ENCODE peak calls at places on chromosome 11, in six cellular contexts. One of them, this sample, is unnamed. For H3K9me3, the result is how much of the 10 kb centered on the place peaks cover.

GRCh38 chr11:129143335-129143734 is 48.8 kb downstream of the ARHGAP32 start:
- DNase-seq in tibial artery: peak
- DNase-seq in colonic mucosa: peak
- DNase-seq in adrenal gland: peak
- DNase-seq in CD8-positive, alpha-beta T cell: no peak
- DNase-seq in PC-9: peak
- DNase-seq in this sample: no peak

GRCh38 chr11:57116654-57117053 is 65.1 kb upstream of the LRRC55 start:
- DNase-seq in adrenal gland: peak
- DNase-seq in tibial artery: no peak
- DNase-seq in CD8-positive, alpha-beta T cell: no peak
- DNase-seq in colonic mucosa: peak
- DNase-seq in PC-9: peak
- DNase-seq in this sample: no peak

GRCh38 chr11:119335091-119335654 is 846 bp downstream of the RNF26 start:
- DNase-seq in PC-9: no peak
- DNase-seq in CD8-positive, alpha-beta T cell: no peak
- DNase-seq in colonic mucosa: no peak
- DNase-seq in adrenal gland: no peak
- DNase-seq in tibial artery: peak
- DNase-seq in this sample: no peak

GRCh38 chr11:72683782-72684200 is 9.6 kb upstream of the PDE2A start:
- DNase-seq in tibial artery: peak
- DNase-seq in PC-9: no peak
- DNase-seq in colonic mucosa: peak
- DNase-seq in adrenal gland: peak
- DNase-seq in CD8-positive, alpha-beta T cell: peak
- DNase-seq in this sample: peak

GRCh38 chr11:74819400-74819799 is 70.8 kb downstream of the RNF169 start:
- DNase-seq in colonic mucosa: no peak
- DNase-seq in adrenal gland: no peak
- DNase-seq in PC-9: no peak
- DNase-seq in tibial artery: no peak
- DNase-seq in CD8-positive, alpha-beta T cell: no peak
- DNase-seq in this sample: no peak

GRCh38 chr11:105244157-105244820 is 104.7 kb upstream of the CARD18 start:
- DNase-seq in tibial artery: peak
- DNase-seq in CD8-positive, alpha-beta T cell: no peak
- DNase-seq in PC-9: peak
- DNase-seq in colonic mucosa: no peak
- DNase-seq in adrenal gland: peak
- DNase-seq in this sample: no peak

GRCh38 chr11:94528551-94528950 is 15.2 kb upstream of the FUT4 start:
- DNase-seq in tibial artery: no peak
- DNase-seq in colonic mucosa: no peak
- DNase-seq in adrenal gland: no peak
- DNase-seq in CD8-positive, alpha-beta T cell: no peak
- DNase-seq in PC-9: no peak
- DNase-seq in this sample: no peak

GRCh38 chr11:33553486-33553885 is 147.1 kb downstream of the C11orf91 start:
- DNase-seq in PC-9: peak
- DNase-seq in adrenal gland: no peak
- DNase-seq in CD8-positive, alpha-beta T cell: no peak
- DNase-seq in colonic mucosa: no peak
- DNase-seq in tibial artery: no peak
- DNase-seq in this sample: no peak

GRCh38 chr11:12587333-12587997 is 86.8 kb upstream of the TEAD1 start:
- DNase-seq in CD8-positive, alpha-beta T cell: no peak
- DNase-seq in PC-9: peak
- DNase-seq in colonic mucosa: no peak
- DNase-seq in adrenal gland: no peak
- DNase-seq in tibial artery: no peak
- DNase-seq in this sample: no peak

GRCh38 chr11:34656062-34656720 is 35.3 kb downstream of the EHF start:
- DNase-seq in adrenal gland: no peak
- DNase-seq in colonic mucosa: no peak
- DNase-seq in CD8-positive, alpha-beta T cell: no peak
- DNase-seq in PC-9: no peak
- DNase-seq in tibial artery: no peak
- DNase-seq in this sample: no peak

GRCh38 chr11:78023426-78023825 is 350 bp upstream of the KCTD14 start:
- DNase-seq in CD8-positive, alpha-beta T cell: no peak
- DNase-seq in PC-9: no peak
- DNase-seq in adrenal gland: no peak
- DNase-seq in tibial artery: no peak
- DNase-seq in colonic mucosa: no peak
- DNase-seq in this sample: no peak
- TF ChIP-seq CTCF in CD8-positive, alpha-beta T cell: no peak
- TF ChIP-seq CTCF in PC-9: no peak
- TF ChIP-seq CTCF in adrenal gland: no peak
- TF ChIP-seq CTCF in tibial artery: no peak
- TF ChIP-seq CTCF in colonic mucosa: no peak
- TF ChIP-seq CTCF in this sample: no peak

GRCh38 chr11:132620423-132620822 is 911.9 kb downstream of the OPCML start:
- DNase-seq in tibial artery: no peak
- DNase-seq in adrenal gland: no peak
- DNase-seq in PC-9: no peak
- DNase-seq in colonic mucosa: no peak
- DNase-seq in CD8-positive, alpha-beta T cell: no peak
- DNase-seq in this sample: no peak
- H3K9me3 ChIP-seq in tibial artery: under half
- H3K9me3 ChIP-seq in adrenal gland: under half
- H3K9me3 ChIP-seq in PC-9: under half
- H3K9me3 ChIP-seq in colonic mucosa: under half
- H3K9me3 ChIP-seq in CD8-positive, alpha-beta T cell: under half
- H3K9me3 ChIP-seq in this sample: under half

GRCh38 chr11:28105869-28106268 is 2.1 kb downstream of the KIF18A start:
- DNase-seq in tibial artery: no peak
- DNase-seq in CD8-positive, alpha-beta T cell: no peak
- DNase-seq in adrenal gland: no peak
- DNase-seq in colonic mucosa: no peak
- DNase-seq in PC-9: no peak
- DNase-seq in this sample: no peak

GRCh38 chr11:28108909-28109308 is 721 bp downstream of the METTL15 start:
- DNase-seq in adrenal gland: no peak
- DNase-seq in tibial artery: no peak
- DNase-seq in PC-9: peak
- DNase-seq in colonic mucosa: no peak
- DNase-seq in CD8-positive, alpha-beta T cell: no peak
- DNase-seq in this sample: no peak

GRCh38 chr11:28107331-28107725 is 628 bp downstream of the KIF18A start:
- DNase-seq in PC-9: no peak
- DNase-seq in CD8-positive, alpha-beta T cell: no peak
- DNase-seq in adrenal gland: no peak
- DNase-seq in tibial artery: no peak
- DNase-seq in colonic mucosa: no peak
- DNase-seq in this sample: no peak

GRCh38 chr11:28106351-28107043 is 1.5 kb downstream of the KIF18A start:
- DNase-seq in colonic mucosa: no peak
- DNase-seq in tibial artery: no peak
- DNase-seq in adrenal gland: no peak
- DNase-seq in CD8-positive, alpha-beta T cell: no peak
- DNase-seq in PC-9: no peak
- DNase-seq in this sample: no peak

GRCh38 chr11:28107726-28108618 is at the start of the genes KIF18A and METTL15:
- DNase-seq in PC-9: peak
- DNase-seq in CD8-positive, alpha-beta T cell: peak
- DNase-seq in colonic mucosa: peak
- DNase-seq in tibial artery: peak
- DNase-seq in adrenal gland: peak
- DNase-seq in this sample: peak
- TF ChIP-seq CTCF in PC-9: no peak
- TF ChIP-seq CTCF in CD8-positive, alpha-beta T cell: no peak
- TF ChIP-seq CTCF in colonic mucosa: no peak
- TF ChIP-seq CTCF in tibial artery: no peak
- TF ChIP-seq CTCF in adrenal gland: no peak
- TF ChIP-seq CTCF in this sample: no peak

DNA sequence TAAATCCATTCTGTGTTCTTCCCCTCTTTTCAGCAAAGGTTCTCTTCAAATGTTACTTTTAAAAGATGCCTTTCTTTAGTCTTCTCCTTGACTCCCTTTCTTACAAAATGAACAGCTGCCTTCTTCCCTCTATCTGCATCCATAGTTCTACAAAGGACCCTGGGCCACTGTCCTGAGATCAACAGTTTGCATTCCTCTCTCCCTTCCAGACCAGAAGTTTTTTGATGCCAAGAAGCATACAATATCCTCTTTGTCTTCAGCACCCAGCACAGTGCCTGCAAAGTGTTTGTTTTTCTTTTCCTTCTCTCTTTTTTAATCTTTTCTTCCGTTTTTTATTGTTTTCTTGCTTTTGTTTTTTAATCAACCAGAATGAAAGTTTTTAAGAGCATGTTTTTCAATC is 183.5 kb upstream of the SNX19 start:
- DNase-seq in tibial artery: no peak
- DNase-seq in CD8-positive, alpha-beta T cell: no peak
- DNase-seq in adrenal gland: no peak
- DNase-seq in colonic mucosa: no peak
- DNase-seq in PC-9: no peak
- DNase-seq in this sample: no peak
- H3K9me3 ChIP-seq in tibial artery: under half
- H3K9me3 ChIP-seq in CD8-positive, alpha-beta T cell: under half
- H3K9me3 ChIP-seq in adrenal gland: under half
- H3K9me3 ChIP-seq in colonic mucosa: under half
- H3K9me3 ChIP-seq in PC-9: under half
- H3K9me3 ChIP-seq in this sample: under half

DNA sequence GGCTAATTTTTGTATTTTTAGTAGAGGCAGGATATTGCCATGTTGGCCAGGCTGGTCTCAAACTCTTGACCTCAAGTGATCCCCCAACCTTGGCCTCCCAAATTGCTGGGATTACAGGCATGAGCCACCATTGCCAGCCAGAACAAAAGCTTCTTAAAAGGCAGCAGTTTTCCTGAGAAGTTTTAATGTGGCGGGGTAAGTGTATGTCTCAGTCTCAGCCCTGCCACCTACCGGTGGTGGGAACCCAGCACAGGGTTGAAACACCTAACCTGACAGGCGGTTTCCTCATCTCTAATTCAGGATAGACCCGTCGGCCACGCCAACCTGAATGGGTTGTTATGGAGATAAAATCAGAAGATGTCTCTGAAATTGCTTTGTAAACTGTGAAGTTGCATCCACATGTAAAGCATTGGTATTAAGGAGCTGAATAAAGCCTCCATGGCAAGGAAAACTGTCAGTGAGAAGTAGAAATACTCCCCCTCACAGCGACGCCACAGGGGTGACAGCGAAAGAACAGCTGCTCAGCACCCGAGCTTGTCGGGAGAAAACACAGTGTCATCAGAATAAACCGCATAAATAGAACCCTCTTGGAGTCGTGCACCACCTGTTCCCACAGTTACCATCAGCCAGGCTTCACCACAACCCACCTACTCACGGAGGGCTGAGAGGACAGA is 165.9 kb upstream of the NCAM1 start:
- DNase-seq in PC-9: no peak
- DNase-seq in adrenal gland: peak
- DNase-seq in colonic mucosa: peak
- DNase-seq in CD8-positive, alpha-beta T cell: no peak
- DNase-seq in tibial artery: peak
- DNase-seq in this sample: no peak
- TF ChIP-seq CTCF in PC-9: peak
- TF ChIP-seq CTCF in adrenal gland: peak
- TF ChIP-seq CTCF in colonic mucosa: peak
- TF ChIP-seq CTCF in CD8-positive, alpha-beta T cell: peak
- TF ChIP-seq CTCF in tibial artery: peak
- TF ChIP-seq CTCF in this sample: peak

DNA sequence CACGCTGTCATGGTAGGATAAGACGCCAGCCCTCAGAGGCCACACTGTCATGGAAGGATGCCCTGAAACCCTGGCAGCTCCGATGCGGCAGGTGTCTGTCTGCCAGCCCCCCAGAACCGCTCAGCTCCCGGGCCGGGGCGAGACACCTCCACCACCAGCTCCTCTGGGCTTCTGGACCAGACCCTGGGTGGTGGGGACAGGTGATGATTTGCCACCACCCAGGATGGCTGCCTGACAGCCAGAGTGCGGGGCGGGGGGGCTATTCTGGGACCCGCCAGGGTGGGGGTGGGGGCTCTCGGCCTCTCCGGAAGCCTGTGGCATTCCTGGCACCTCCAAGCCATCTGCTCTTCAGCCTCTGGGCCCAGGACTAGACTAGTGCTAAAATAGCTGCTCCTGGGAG is 9.4 kb downstream of the PHLDA2 start:
- DNase-seq in CD8-positive, alpha-beta T cell: no peak
- DNase-seq in colonic mucosa: no peak
- DNase-seq in adrenal gland: no peak
- DNase-seq in PC-9: no peak
- DNase-seq in tibial artery: no peak
- DNase-seq in this sample: no peak
- H3K9me3 ChIP-seq in CD8-positive, alpha-beta T cell: under half
- H3K9me3 ChIP-seq in colonic mucosa: under half
- H3K9me3 ChIP-seq in adrenal gland: under half
- H3K9me3 ChIP-seq in PC-9: under half
- H3K9me3 ChIP-seq in tibial artery: under half
- H3K9me3 ChIP-seq in this sample: under half

DNA sequence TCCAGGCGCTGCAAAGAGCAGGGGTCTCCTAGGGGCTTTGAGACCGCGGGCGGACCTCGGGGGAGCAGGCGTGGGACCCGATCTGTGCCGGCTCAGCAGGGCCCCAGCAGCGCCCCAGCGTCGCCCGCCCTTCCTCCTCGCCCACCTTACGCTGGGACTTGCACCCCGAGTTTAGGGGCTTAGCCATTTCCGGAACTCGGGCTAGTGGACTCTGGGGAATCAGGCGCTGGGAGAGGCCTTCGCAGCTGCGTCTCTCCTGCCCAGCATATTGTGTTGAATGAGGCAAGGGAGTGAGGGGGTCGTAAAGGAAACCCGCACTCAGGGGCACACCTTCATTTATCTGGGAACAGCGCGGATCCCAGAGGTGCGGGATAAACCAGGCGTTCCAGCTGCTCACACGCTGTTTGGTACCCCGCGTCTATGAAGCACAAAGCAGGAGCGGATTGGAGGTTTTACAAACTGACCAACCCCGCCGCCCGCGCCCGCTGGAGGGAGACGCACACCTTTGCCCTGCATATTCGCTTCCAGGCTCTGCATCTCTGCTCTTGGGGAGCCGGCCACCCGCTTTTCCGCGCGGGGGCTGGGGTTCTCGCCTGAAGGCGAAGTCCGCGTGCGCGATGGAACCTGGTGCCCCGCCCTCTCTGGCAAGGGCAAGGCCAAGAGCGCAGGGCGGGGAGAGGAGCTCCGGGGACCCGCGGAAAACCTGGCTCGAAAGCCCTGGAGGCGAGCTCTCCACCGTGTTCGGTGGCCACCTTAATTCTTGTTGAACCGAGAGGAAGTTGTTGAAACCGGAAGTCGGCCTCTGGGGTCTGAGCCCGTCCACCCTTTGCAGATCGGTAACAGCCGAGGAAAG is 6.7 kb upstream of the ALX4 start:
- DNase-seq in adrenal gland: no peak
- DNase-seq in CD8-positive, alpha-beta T cell: no peak
- DNase-seq in colonic mucosa: no peak
- DNase-seq in PC-9: no peak
- DNase-seq in tibial artery: peak
- DNase-seq in this sample: no peak
- TF ChIP-seq CTCF in adrenal gland: no peak
- TF ChIP-seq CTCF in CD8-positive, alpha-beta T cell: no peak
- TF ChIP-seq CTCF in colonic mucosa: no peak
- TF ChIP-seq CTCF in PC-9: no peak
- TF ChIP-seq CTCF in tibial artery: no peak
- TF ChIP-seq CTCF in this sample: no peak

GRCh38 chr11:134544095-134544815 is 132.2 kb upstream of the B3GAT1 start:
- DNase-seq in tibial artery: no peak
- DNase-seq in PC-9: no peak
- DNase-seq in adrenal gland: no peak
- DNase-seq in colonic mucosa: no peak
- DNase-seq in CD8-positive, alpha-beta T cell: no peak
- DNase-seq in this sample: no peak
- H3K9me3 ChIP-seq in tibial artery: under half
- H3K9me3 ChIP-seq in PC-9: under half
- H3K9me3 ChIP-seq in adrenal gland: under half
- H3K9me3 ChIP-seq in colonic mucosa: under half
- H3K9me3 ChIP-seq in CD8-positive, alpha-beta T cell: under half
- H3K9me3 ChIP-seq in this sample: under half

GRCh38 chr11:133903056-133903455 is 53.7 kb downstream of the IGSF9B start:
- DNase-seq in colonic mucosa: no peak
- DNase-seq in CD8-positive, alpha-beta T cell: no peak
- DNase-seq in tibial artery: no peak
- DNase-seq in adrenal gland: no peak
- DNase-seq in PC-9: no peak
- DNase-seq in this sample: no peak
- TF ChIP-seq CTCF in colonic mucosa: no peak
- TF ChIP-seq CTCF in CD8-positive, alpha-beta T cell: no peak
- TF ChIP-seq CTCF in tibial artery: no peak
- TF ChIP-seq CTCF in adrenal gland: no peak
- TF ChIP-seq CTCF in PC-9: no peak
- TF ChIP-seq CTCF in this sample: no peak